ENCODE peak calls at places on chromosomes 4 and X, in four cellular contexts. I is mesendoderm, B is IMR-90, C is H1. G is an unnamed sample.

GRCh38 chr4:43471950-43472349 is 579.4 kb downstream of the GRXCR1 start:
- DNase-seq in I (peak; percentile 14), B (no peak), C (no peak), G (no peak)

GRCh38 chr4:96102541-96103018 is 262.7 kb downstream of the PDHA2 start:
- DNase-seq in I (peak; percentile 37), B (no peak), C (no peak), G (no peak)

GRCh38 chr4:20426028-20426427 is 174.3 kb downstream of the SLIT2 start:
- DNase-seq in I (peak; percentile 8), B (no peak), C (no peak), G (no peak)

GRCh38 chrX:41332408-41332987 is 1.5 kb upstream of the DDX3X start:
- DNase-seq in I (peak; percentile 55), B (peak; percentile 44), C (no peak), G (no peak)

GRCh38 chrX:16788477-16788876 is 2.2 kb downstream of the TXLNG start:
- DNase-seq in I (no peak), B (no peak), C (no peak), G (no peak)

GRCh38 chrX:72073614-72074013 is 58.1 kb downstream of the RTL5 start:
- DNase-seq in I (peak; percentile 35), B (no peak), C (no peak), G (no peak)

GRCh38 chr4:182207806-182208483 is 35.3 kb upstream of the TENM3 start:
- DNase-seq in I (peak; percentile 68), B (peak; percentile 94), C (no peak), G (no peak)

GRCh38 chr4:92163348-92163747 is 140.4 kb upstream of the GRID2 start:
- DNase-seq in I (peak; percentile 16), B (peak; percentile 7), C (no peak), G (no peak)

GRCh38 chr4:94447754-94448411 is 3.9 kb upstream of the PDLIM5 start:
- DNase-seq in I (no peak), B (no peak), C (no peak), G (no peak)

GRCh38 chr4:95572304-95572991 is 23.7 kb upstream of the UNC5C start:
- DNase-seq in I (peak; percentile 85), B (no peak), C (no peak), G (peak; percentile 53)

GRCh38 chr4:38385286-38386010 is 278.6 kb upstream of the KLF3 start:
- DNase-seq in I (peak; percentile 5), B (no peak), C (no peak), G (no peak)

GRCh38 chr4:83339573-83339972 is 4.9 kb upstream of the HPSE start:
- DNase-seq in I (no peak), B (no peak), C (no peak), G (no peak)

GRCh38 chr4:83348074-83348473 is 13.4 kb upstream of the HPSE start:
- DNase-seq in I (no peak), B (no peak), C (no peak), G (no peak)

GRCh38 chr4:83340692-83341343 is 6.2 kb upstream of the HPSE start:
- DNase-seq in I (no peak), B (no peak), C (no peak), G (no peak)

GRCh38 chr4:83342476-83342875 is 7.8 kb upstream of the HPSE start:
- DNase-seq in I (no peak), B (no peak), C (no peak), G (no peak)
- H3K4me1 ChIP-seq in I (no peaks in the 10 kb centered on the region), B (no peaks in the 10 kb centered on the region), C (no peaks in the 10 kb centered on the region), G (no peaks in the 10 kb centered on the region)

GRCh38 chr4:81290818-81291217 is 75.8 kb upstream of the PRKG2 start:
- DNase-seq in I (no peak), B (no peak), C (no peak), G (no peak)
- H3K56ac ChIP-seq in I (no peak overlapping the region), B (no peak overlapping the region), C (no peak overlapping the region), G (no peak overlapping the region)

GRCh38 chr4:55864577-55865223 is 11.3 kb downstream of the EXOC1 start:
- DNase-seq in I (no peak), B (no peak), C (no peak), G (no peak)
- H3K4me1 ChIP-seq in I (no peaks in the 10 kb centered on the region), B (peaks cover 2% of the 10 kb centered on the region), C (no peaks in the 10 kb centered on the region), G (no peaks in the 10 kb centered on the region)

GRCh38 chrX:129748265-129748664 is 9.5 kb downstream of the XPNPEP2 start:
- DNase-seq in I (no peak), B (peak; percentile 78), C (no peak), G (no peak)
- H3K56ac ChIP-seq in I (no peak overlapping the region), B (no peak overlapping the region), C (no peak overlapping the region), G (no peak overlapping the region)

DNA sequence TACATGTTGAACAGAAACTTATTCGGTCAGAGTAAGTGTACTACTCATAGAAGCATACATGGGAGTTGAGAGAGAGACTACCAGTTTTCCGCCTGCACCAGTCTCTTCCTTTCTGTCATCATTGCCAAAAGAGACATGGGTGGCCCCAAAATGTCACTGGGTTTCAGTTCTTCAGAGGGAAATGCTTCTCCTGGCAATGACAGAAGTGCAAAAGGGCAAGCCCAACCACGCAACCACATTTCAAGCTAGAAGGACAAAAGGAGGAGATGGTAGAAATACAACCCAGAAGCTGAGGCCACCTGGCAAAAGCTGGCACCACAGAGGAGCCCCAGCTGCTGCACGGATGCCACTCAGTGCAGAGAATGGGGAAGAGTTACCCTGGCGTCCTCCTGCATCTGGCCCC is 320.1 kb downstream of the BCOR start:
- DNase-seq in I (no peak), B (no peak), C (no peak), G (no peak)
- H3K4me1 ChIP-seq in I (no peaks in the 10 kb centered on the region), B (no peaks in the 10 kb centered on the region), C (peaks cover 7% of the 10 kb centered on the region), G (peaks cover 20% of the 10 kb centered on the region)

DNA sequence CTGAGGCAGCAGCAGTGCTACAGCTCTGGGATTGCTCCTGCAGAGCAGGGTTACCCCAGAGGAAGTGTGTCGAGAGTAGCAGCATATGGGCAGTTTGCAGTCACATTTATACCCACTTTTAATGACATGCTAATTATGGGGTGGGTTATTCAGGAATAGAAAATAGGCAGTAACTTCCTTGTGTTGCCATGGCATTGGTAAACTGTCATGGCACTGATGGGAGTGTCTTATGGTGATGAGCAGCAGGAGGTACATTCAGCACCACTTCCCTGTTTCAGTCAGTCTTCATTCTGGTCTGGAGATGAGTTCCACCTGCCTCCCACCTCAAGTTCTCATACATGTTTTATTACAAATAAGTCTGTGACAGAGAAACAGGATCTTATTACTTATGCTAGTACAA is 38.5 kb upstream of the DCLK2 start:
- DNase-seq in I (peak; percentile 26), B (no peak), C (no peak), G (no peak)
- H3K56ac ChIP-seq in I (no peak overlapping the region), B (no peak overlapping the region), C (no peak overlapping the region), G (no peak overlapping the region)

GRCh38 chr4:173188648-173189047 is 20.0 kb downstream of the GALNT7 start:
- DNase-seq in I (no peak), B (no peak), C (no peak), G (no peak)

GRCh38 chr4:173189117-173189693 is 20.6 kb downstream of the GALNT7 start:
- DNase-seq in I (no peak), B (peak; percentile 85), C (no peak), G (no peak)

GRCh38 chr4:173181769-173182374 is 13.3 kb downstream of the GALNT7 start:
- DNase-seq in I (no peak), B (peak; percentile 80), C (no peak), G (no peak)

GRCh38 chr4:173182403-173182802 is 13.8 kb downstream of the GALNT7 start:
- DNase-seq in I (no peak), B (peak; percentile 88), C (no peak), G (no peak)

DNA sequence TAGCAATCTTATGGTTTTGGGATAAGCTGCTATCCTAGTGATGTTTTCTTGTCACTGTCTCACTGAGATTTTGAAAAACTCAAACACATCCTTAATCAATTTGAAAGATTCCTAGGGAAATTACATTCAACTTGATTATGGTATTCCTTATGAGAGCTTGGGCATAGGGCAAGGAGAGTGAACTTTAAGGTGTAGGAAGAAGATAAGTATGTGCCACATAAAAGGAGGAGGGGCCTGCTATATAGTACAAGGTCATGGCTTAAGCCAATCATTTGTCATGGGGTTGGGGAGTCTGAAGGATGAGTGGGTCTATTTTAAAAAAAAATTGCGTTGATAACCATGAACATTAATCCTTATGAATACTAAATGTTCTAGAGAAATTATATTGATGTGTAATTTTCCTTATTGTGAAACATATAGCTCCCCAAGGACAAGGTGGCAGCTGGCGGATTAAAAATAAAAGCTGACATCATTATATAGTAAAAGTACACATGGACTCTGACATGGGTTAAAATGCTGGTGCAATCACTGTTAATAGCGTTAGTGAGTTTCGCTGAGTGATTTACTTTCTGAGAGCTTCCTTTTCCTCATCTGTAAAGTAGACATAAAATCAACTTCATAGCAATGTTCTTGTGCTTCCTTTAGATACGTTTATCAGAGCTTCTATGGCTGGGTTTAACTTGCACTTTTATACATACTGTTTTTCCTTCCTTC is 17.4 kb downstream of the GALNT7 start:
- DNase-seq in I (no peak), B (no peak), C (no peak), G (no peak)
- H3K4me1 ChIP-seq in I (no peaks in the 10 kb centered on the region), B (peaks cover 9% of the 10 kb centered on the region), C (no peaks in the 10 kb centered on the region), G (peaks cover 10% of the 10 kb centered on the region)

GRCh38 chr4:5955201-5955821 is 62.4 kb upstream of the CRMP1 start:
- DNase-seq in I (peak; percentile 50), B (no peak), C (no peak), G (peak; percentile 61)
- H3K56ac ChIP-seq in I (no peak overlapping the region), B (no peak overlapping the region), C (no peak overlapping the region), G (no peak overlapping the region)

GRCh38 chr4:1728061-1728980 is 7.0 kb downstream of the TACC3 start:
- DNase-seq in I (no peak), B (no peak), C (no peak), G (no peak)
- H3K4me1 ChIP-seq in I (no peaks in the 10 kb centered on the region), B (peaks cover 9% of the 10 kb centered on the region), C (no peaks in the 10 kb centered on the region), G (no peaks in the 10 kb centered on the region)

GRCh38 chrX:120334603-120335002 is 23.3 kb upstream of the TMEM255A start:
- DNase-seq in I (peak; percentile 61), B (no peak), C (no peak), G (no peak)

GRCh38 chrX:120332394-120332793 is 21.1 kb upstream of the TMEM255A start:
- DNase-seq in I (no peak), B (no peak), C (no peak), G (no peak)

GRCh38 chrX:120336899-120337298 is 25.0 kb upstream of the ATP1B4 start:
- DNase-seq in I (no peak), B (no peak), C (no peak), G (no peak)

GRCh38 chrX:120334137-120334536 is 22.9 kb upstream of the TMEM255A start:
- DNase-seq in I (peak; percentile 64), B (no peak), C (no peak), G (no peak)
- H3K56ac ChIP-seq in I (peak overlapping the region; percentile 42), B (no peak overlapping the region), C (no peak overlapping the region), G (no peak overlapping the region)